ENCODE peak calls at places on chromosomes 13 and 19, in four cellular contexts. Q is RPMI7951, B is neural progenitor cell, T is erythroblast. E is an unnamed sample.
A peak's percentile ranks its signal among the peaks of the same experiment; 100 is the strongest.

GRCh38 chr19:4449022-4449825 is 8.4 kb downstream of the UBXN6 start:
- DNase-seq in Q (no peak), B (no peak), T (no peak), E (peak; percentile 9)

GRCh38 chr13:107284168-107284567 is 716.2 kb upstream of the ARGLU1 start:
- DNase-seq in Q (no peak), B (no peak), T (no peak), E (no peak)

GRCh38 chr13:83325454-83325853 is 556.8 kb downstream of the SLITRK1 start:
- DNase-seq in Q (no peak), B (no peak), T (no peak), E (no peak)

GRCh38 chr13:52359534-52359933 is 46.4 kb downstream of the THSD1 start:
- DNase-seq in Q (no peak), B (no peak), T (no peak), E (no peak)

GRCh38 chr19:36939153-36939552 is 23.0 kb downstream of the ZNF568 start:
- DNase-seq in Q (peak; percentile 10), B (no peak), T (no peak), E (no peak)

GRCh38 chr19:33621811-33622504 is at the start of gene CHST8:
- DNase-seq in Q (peak; percentile 13), B (peak; percentile 92), T (no peak), E (peak; percentile 75)

GRCh38 chr19:41218615-41219507 is at the start of gene AXL:
- DNase-seq in Q (peak; percentile 89), B (peak; percentile 94), T (no peak), E (no peak)

GRCh38 chr19:47231215-47232054 is 436 bp upstream of the BBC3 start:
- DNase-seq in Q (peak; percentile 73), B (peak; percentile 90), T (peak; percentile 97), E (peak; percentile 91)

GRCh38 chr19:1651548-1652394 is 644 bp downstream of the TCF3 start:
- DNase-seq in Q (peak; percentile 64), B (peak; percentile 79), T (peak; percentile 84), E (peak; percentile 73)

GRCh38 chr13:44402902-44403719 is 29.5 kb downstream of the SERP2 start:
- DNase-seq in Q (no peak), B (no peak), T (no peak), E (no peak)

GRCh38 chr19:13195678-13196077 is 45.5 kb downstream of the IER2 start:
- DNase-seq in Q (no peak), B (peak; percentile 79), T (no peak), E (peak; percentile 51)

GRCh38 chr13:57353831-57354230 is 186.8 kb downstream of the PRR20E start:
- DNase-seq in Q (no peak), B (no peak), T (no peak), E (no peak)

GRCh38 chr13:72255908-72256307 is 388.9 kb upstream of the DACH1 start:
- DNase-seq in Q (peak; percentile 62), B (peak; percentile 66), T (no peak), E (no peak)

GRCh38 chr19:8209111-8209964 is at the start of gene CERS4:
- DNase-seq in Q (no peak), B (peak; percentile 97), T (peak; percentile 68), E (peak; percentile 95)

GRCh38 chr19:49340865-49341718 is 5.9 kb downstream of the CD37 start:
- DNase-seq in Q (no peak), B (no peak), T (no peak), E (no peak)

GRCh38 chr19:50549927-50550593 is 18.2 kb downstream of the LRRC4B start:
- DNase-seq in Q (no peak), B (no peak), T (no peak), E (no peak)

GRCh38 chr13:46751811-46752635 is 44.9 kb downstream of the ESD start:
- DNase-seq in Q (no peak), B (peak; percentile 11), T (peak; percentile 11), E (no peak)

GRCh38 chr13:112943309-112944125 is 25.5 kb upstream of the MCF2L start:
- DNase-seq in Q (peak; percentile 17), B (peak; percentile 85), T (peak; percentile 19), E (no peak)

GRCh38 chr13:64158910-64159309 is 2743.3 kb upstream of the PCDH20 start:
- DNase-seq in Q (peak; percentile 55), B (no peak), T (no peak), E (peak; percentile 0)

GRCh38 chr13:39777527-39778061 is 122.1 kb downstream of the COG6 start:
- DNase-seq in Q (peak; percentile 94), B (peak; percentile 41), T (peak; percentile 15), E (no peak)

GRCh38 chr13:67048793-67049150 is 181.4 kb downstream of the PCDH9 start:
- DNase-seq in Q (no peak), B (no peak), T (no peak), E (no peak)

GRCh38 chr13:54841682-54842081 is 1813.1 kb downstream of the OLFM4 start:
- DNase-seq in Q (no peak), B (no peak), T (no peak), E (no peak)

GRCh38 chr19:53813996-53814395 is 10.1 kb downstream of the NLRP12 start:
- DNase-seq in Q (peak; percentile 64), B (no peak), T (no peak), E (no peak)

GRCh38 chr13:110877737-110878136 is 37.1 kb downstream of the ANKRD10 start:
- DNase-seq in Q (no peak), B (no peak), T (no peak), E (no peak)